ENCODE peak calls at places on chromosomes 2 and 18, in nine cellular contexts. V is mesenchymal stem cell, E is GM12878, A is neuronal stem cell, H is SK-N-SH, O is GM23248, K is HCT116, N is neural progenitor cell, S is H1. U is an unnamed sample.

GRCh38 chr2:6580982-6581381 is 284.7 kb downstream of the CMPK2 start:
- DNase-seq in V (peak; percentile 54), E (no peak), A (no peak), H (no peak), O (peak; percentile 62), K (no peak), N (no peak), S (no peak), U (no peak)

GRCh38 chr2:48983556-48983955 is 170.8 kb downstream of the FSHR start:
- DNase-seq in V (no peak), E (no peak), A (no peak), H (no peak), O (no peak), K (no peak), N (no peak), S (no peak), U (no peak)

GRCh38 chr2:127620867-127621266 is 25.1 kb upstream of the GPR17 start:
- DNase-seq in V (no peak), E (no peak), A (no peak), H (peak; percentile 22), O (no peak), K (no peak), N (no peak), S (no peak), U (no peak)

GRCh38 chr2:236036045-236036444 is 132.1 kb downstream of the GBX2 start:
- DNase-seq in V (no peak), E (no peak), A (no peak), H (peak; percentile 80), O (no peak), K (no peak), N (no peak), S (no peak), U (no peak)

GRCh38 chr2:117378653-117379052 is 435.8 kb upstream of the DDX18 start:
- DNase-seq in V (no peak), E (no peak), A (no peak), H (no peak), O (no peak), K (no peak), N (no peak), S (no peak), U (no peak)

GRCh38 chr2:46666044-46666662 is 186.8 kb downstream of the TMEM247 start:
- DNase-seq in V (no peak), E (no peak), A (no peak), H (no peak), O (no peak), K (no peak), N (no peak), S (no peak), U (peak; percentile 49)

GRCh38 chr2:86305195-86305975 is 32.0 kb downstream of the REEP1 start:
- DNase-seq in V (no peak), E (no peak), A (no peak), H (no peak), O (no peak), K (no peak), N (no peak), S (no peak), U (no peak)

GRCh38 chr2:219561179-219562048 is 9.9 kb downstream of the OBSL1 start:
- DNase-seq in V (no peak), E (no peak), A (no peak), H (peak; percentile 51), O (no peak), K (no peak), N (no peak), S (no peak), U (no peak)

GRCh38 chr2:20064841-20065240 is 13.4 kb upstream of the LAPTM4A start:
- DNase-seq in V (no peak), E (no peak), A (no peak), H (no peak), O (no peak), K (no peak), N (no peak), S (no peak), U (no peak)

GRCh38 chr2:187541086-187542085 is 12.8 kb downstream of the TFPI start:
- DNase-seq in V (peak; percentile 94), E (no peak), A (no peak), H (no peak), O (peak; percentile 93), K (peak; percentile 74), N (no peak), S (no peak), U (peak; percentile 35)

GRCh38 chr2:238924032-238924431 is 76.1 kb downstream of the TWIST2 start:
- DNase-seq in V (no peak), E (no peak), A (no peak), H (no peak), O (no peak), K (no peak), N (no peak), S (no peak), U (no peak)

GRCh38 chr18:41532344-41533086 is 422.5 kb upstream of the PIK3C3 start:
- DNase-seq in V (peak; percentile 34), E (no peak), A (no peak), H (no peak), O (peak; percentile 20), K (no peak), N (peak; percentile 25), S (no peak), U (peak; percentile 30)

GRCh38 chr18:48333563-48333962 is 75.6 kb downstream of the ZBTB7C start:
- DNase-seq in V (peak; percentile 3), E (no peak), A (no peak), H (no peak), O (no peak), K (no peak), N (peak; percentile 36), S (no peak), U (no peak)

GRCh38 chr2:128836559-128837100 is 518.0 kb upstream of the HS6ST1 start:
- DNase-seq in V (no peak), E (no peak), A (no peak), H (no peak), O (no peak), K (no peak), N (no peak), S (no peak), U (no peak)

GRCh38 chr2:177466337-177467195 is 74.0 kb downstream of the AGPS start:
- DNase-seq in V (no peak), E (no peak), A (no peak), H (no peak), O (no peak), K (no peak), N (peak; percentile 55), S (no peak), U (no peak)

GRCh38 chr2:97716695-97717617 is 3.6 kb downstream of the ZAP70 start:
- DNase-seq in V (no peak), E (no peak), A (no peak), H (no peak), O (no peak), K (no peak), N (no peak), S (no peak), U (no peak)

GRCh38 chr2:167862787-167863186 is 384.6 kb downstream of the STK39 start:
- DNase-seq in V (peak; percentile 41), E (peak; percentile 15), A (no peak), H (no peak), O (peak; percentile 43), K (no peak), N (no peak), S (no peak), U (no peak)

GRCh38 chr18:31565345-31565744 is 26.3 kb upstream of the TTR start:
- DNase-seq in V (no peak), E (no peak), A (no peak), H (no peak), O (no peak), K (no peak), N (no peak), S (no peak), U (no peak)

DNA sequence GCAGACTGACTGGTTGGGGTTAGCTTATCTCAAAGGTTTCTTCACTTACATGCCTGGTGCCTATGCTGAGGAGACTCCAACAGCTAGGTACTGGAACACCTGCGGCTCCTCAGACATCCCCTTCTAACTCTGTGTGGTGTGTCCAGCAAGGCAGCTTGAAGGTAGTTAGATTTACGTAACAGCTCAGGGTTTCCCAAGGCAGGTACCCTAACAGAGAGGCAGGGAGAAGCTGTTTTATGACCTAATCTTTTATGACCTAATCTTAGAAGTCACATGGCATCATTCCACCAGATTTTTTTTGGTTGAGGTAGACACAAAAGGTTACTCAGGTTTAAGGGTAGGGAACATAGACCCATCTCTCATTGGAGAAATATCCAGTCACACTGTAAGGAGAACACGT is 17.4 kb upstream of the PAPOLG start:
- DNase-seq in V (no peak), E (no peak), A (no peak), H (no peak), O (no peak), K (no peak), N (no peak), S (no peak), U (no peak)
- H2AFZ ChIP-seq in V (no peak overlapping the region), E (no peak overlapping the region), A (no peak overlapping the region), H (no peak overlapping the region), O (no peak overlapping the region), K (no peak overlapping the region), N (no peak overlapping the region), S (no peak overlapping the region), U (no peak overlapping the region)

DNA sequence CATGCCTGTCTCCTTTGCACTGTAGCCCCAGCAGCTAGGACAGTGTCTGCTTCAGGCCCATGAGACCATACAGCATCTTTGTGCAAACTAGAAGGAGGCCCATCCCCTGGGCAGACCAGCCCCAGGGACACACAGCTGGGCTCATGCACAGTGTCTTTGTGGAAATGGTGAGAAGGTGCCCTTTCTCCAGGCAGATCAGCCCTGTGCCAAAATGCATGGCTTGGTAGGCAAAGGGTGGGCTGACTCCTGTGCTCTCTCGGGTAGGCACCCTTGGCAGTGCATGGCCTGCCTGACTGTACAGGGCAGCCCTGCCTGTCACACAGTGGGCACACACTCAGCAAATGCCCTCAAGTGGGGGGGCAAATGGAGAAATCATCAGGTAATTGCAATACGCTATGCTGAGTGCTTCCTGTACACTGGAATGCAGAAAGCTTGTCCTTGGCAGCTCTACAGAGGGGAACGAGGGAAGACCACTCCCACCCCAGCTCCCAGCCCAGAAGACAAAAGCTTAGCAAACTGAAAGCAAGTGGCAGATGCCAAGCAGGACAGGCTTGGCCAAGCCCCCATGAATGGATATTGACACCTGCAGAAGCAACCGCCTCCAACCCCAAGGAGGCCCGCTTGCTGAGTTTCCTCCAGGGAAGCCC is 21.6 kb downstream of the TNS1 start:
- DNase-seq in V (no peak), E (no peak), A (no peak), H (no peak), O (no peak), K (no peak), N (no peak), S (no peak), U (no peak)
- H3K27ac ChIP-seq in V (no peak overlapping the region), E (no peak overlapping the region), A (no peak overlapping the region), H (no peak overlapping the region), O (no peak overlapping the region), K (no peak overlapping the region), N (no peak overlapping the region), S (no peak overlapping the region), U (peak overlapping the region; percentile 20)

DNA sequence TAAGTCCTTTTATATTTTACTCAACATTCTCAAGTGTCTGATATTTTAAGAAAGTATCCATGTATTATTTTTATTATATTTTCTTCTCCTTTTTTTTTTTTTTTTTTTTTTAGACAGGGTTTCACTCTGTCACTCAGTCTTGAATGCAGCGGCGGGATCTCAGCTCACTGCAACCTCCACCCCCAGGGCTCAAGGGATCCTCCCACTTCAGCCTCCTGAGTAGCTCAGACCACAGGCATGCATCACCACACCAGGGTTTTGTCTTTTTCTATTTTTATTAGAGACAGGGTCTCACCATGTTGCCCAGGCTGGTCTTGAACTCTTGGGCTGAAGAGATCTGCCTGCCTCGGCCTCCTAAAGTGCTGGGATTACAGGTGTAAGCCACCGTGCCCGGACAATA is 212.1 kb downstream of the TCF4 start:
- DNase-seq in V (no peak), E (no peak), A (no peak), H (no peak), O (no peak), K (no peak), N (no peak), S (no peak), U (no peak)
- H2AFZ ChIP-seq in V (no peak overlapping the region), E (no peak overlapping the region), A (no peak overlapping the region), H (no peak overlapping the region), O (no peak overlapping the region), K (no peak overlapping the region), N (no peak overlapping the region), S (no peak overlapping the region), U (no peak overlapping the region)

GRCh38 chr2:143940720-143941119 is 579.2 kb downstream of the ZEB2 start:
- DNase-seq in V (no peak), E (no peak), A (no peak), H (no peak), O (no peak), K (no peak), N (no peak), S (no peak), U (no peak)
- H3K27ac ChIP-seq in V (no peak overlapping the region), E (no peak overlapping the region), A (no peak overlapping the region), H (no peak overlapping the region), O (no peak overlapping the region), K (no peak overlapping the region), N (no peak overlapping the region), S (no peak overlapping the region), U (peak overlapping the region; percentile 15)

U was measured in hepatocyte.